ENCODE peak calls at places on chromosomes 6 and 20, in six cellular contexts. E, N, A, S, J and T are unnamed samples.

GRCh38 chr6:131740161-131740560 is 29.3 kb upstream of the CTAGE9 start:
- DNase-seq in E (no peak), N (no peak), A (no peak), S (peak), J (no peak), T (no peak)

GRCh38 chr20:53023717-53024116 is 51.6 kb downstream of the TSHZ2 start:
- DNase-seq in E (no peak), N (no peak), A (no peak), S (no peak), J (no peak), T (no peak)

GRCh38 chr6:33199687-33200233 is 705 bp downstream of the RXRB start:
- DNase-seq in E (peak), N (no peak), A (no peak), S (peak), J (peak), T (peak)

GRCh38 chr20:25586877-25587276 is 1.5 kb upstream of the NINL start:
- DNase-seq in E (no peak), N (no peak), A (no peak), S (peak), J (no peak), T (peak)

GRCh38 chr6:118495639-118496296 is 52.3 kb upstream of the PLN start:
- DNase-seq in E (no peak), N (no peak), A (no peak), S (peak), J (no peak), T (no peak)

GRCh38 chr6:11989376-11989775 is 22.7 kb upstream of the HIVEP1 start:
- DNase-seq in E (no peak), N (no peak), A (no peak), S (no peak), J (no peak), T (no peak)

GRCh38 chr6:132341646-132342045 is 59.6 kb downstream of the MOXD1 start:
- DNase-seq in E (no peak), N (no peak), A (no peak), S (no peak), J (no peak), T (no peak)

GRCh38 chr6:89610149-89610642 is 28.4 kb downstream of the LYRM2 start:
- DNase-seq in E (peak), N (peak), A (peak), S (peak), J (peak), T (peak)

GRCh38 chr20:20744170-20744725 is 31.8 kb upstream of the RALGAPA2 start:
- DNase-seq in E (no peak), N (no peak), A (no peak), S (no peak), J (no peak), T (peak)

GRCh38 chr20:3262566-3262965 is 23.6 kb upstream of the SLC4A11 start:
- DNase-seq in E (no peak), N (no peak), A (no peak), S (no peak), J (no peak), T (no peak)

GRCh38 chr6:139373928-139374356 is 506 bp downstream of the CITED2 start:
- DNase-seq in E (no peak), N (no peak), A (peak), S (no peak), J (no peak), T (no peak)

GRCh38 chr6:152635949-152636674 is 1.1 kb downstream of the SYNE1 start:
- DNase-seq in E (peak), N (no peak), A (no peak), S (no peak), J (peak), T (peak)

GRCh38 chr6:151349651-151350270 is 41.6 kb downstream of the ZBTB2 start:
- DNase-seq in E (no peak), N (no peak), A (no peak), S (no peak), J (no peak), T (no peak)

GRCh38 chr6:154457881-154458284 is 52.6 kb downstream of the CNKSR3 start:
- DNase-seq in E (no peak), N (no peak), A (no peak), S (peak), J (no peak), T (no peak)

GRCh38 chr6:78427386-78427785 is 440.0 kb upstream of the IRAK1BP1 start:
- DNase-seq in E (no peak), N (no peak), A (no peak), S (no peak), J (no peak), T (no peak)

GRCh38 chr20:43375586-43375985 is 82.1 kb upstream of the SRSF6 start:
- DNase-seq in E (no peak), N (no peak), A (no peak), S (no peak), J (no peak), T (no peak)

GRCh38 chr6:104956663-104957294 is at the start of gene LIN28B:
- DNase-seq in E (peak), N (no peak), A (no peak), S (no peak), J (no peak), T (peak)

GRCh38 chr6:21594427-21595264 is 1.1 kb downstream of the SOX4 start:
- DNase-seq in E (peak), N (peak), A (peak), S (peak), J (peak), T (peak)

GRCh38 chr6:57158658-57159057 is 13.5 kb upstream of the BAG2 start:
- DNase-seq in E (no peak), N (no peak), A (no peak), S (peak), J (no peak), T (no peak)

GRCh38 chr6:169849396-169849795 is 98.0 kb downstream of the ERMARD start:
- DNase-seq in E (no peak), N (no peak), A (no peak), S (no peak), J (peak), T (no peak)

GRCh38 chr20:10369723-10370090 is 64.3 kb downstream of the MKKS start:
- DNase-seq in E (no peak), N (no peak), A (no peak), S (peak), J (no peak), T (peak)

GRCh38 chr6:157974341-157974894 is 7.2 kb upstream of the SYNJ2 start:
- DNase-seq in E (peak), N (no peak), A (no peak), S (peak), J (peak), T (no peak)

GRCh38 chr6:105024803-105025202 is 67.9 kb downstream of the LIN28B start:
- DNase-seq in E (peak), N (no peak), A (no peak), S (no peak), J (no peak), T (no peak)

GRCh38 chr6:1336246-1336843 is 24.4 kb downstream of the FOXQ1 start:
- DNase-seq in E (peak), N (no peak), A (no peak), S (peak), J (peak), T (no peak)
- H3K27ac ChIP-seq in E (no peak), N (peak), A (no peak), S (peak), J (no peak), T (no peak)

GRCh38 chr6:111732390-111732789 is 126.7 kb upstream of the TRAF3IP2 start:
- DNase-seq in E (no peak), N (no peak), A (no peak), S (no peak), J (peak), T (no peak)

GRCh38 chr6:111736005-111736607 is 130.4 kb upstream of the TRAF3IP2 start:
- DNase-seq in E (no peak), N (no peak), A (no peak), S (no peak), J (peak), T (no peak)

GRCh38 chr6:111731404-111732195 is 125.9 kb upstream of the TRAF3IP2 start:
- DNase-seq in E (peak), N (no peak), A (no peak), S (no peak), J (peak), T (no peak)

GRCh38 chr6:111737065-111737521 is 131.4 kb upstream of the TRAF3IP2 start:
- DNase-seq in E (no peak), N (no peak), A (no peak), S (peak), J (no peak), T (no peak)

GRCh38 chr6:111734068-111734825 is 128.6 kb upstream of the TRAF3IP2 start:
- DNase-seq in E (no peak), N (no peak), A (no peak), S (no peak), J (peak), T (no peak)
- H3K27ac ChIP-seq in E (no peak), N (no peak), A (no peak), S (no peak), J (peak), T (no peak)

GRCh38 chr6:40998661-40999060 is 40.4 kb downstream of the UNC5CL start:
- DNase-seq in E (peak), N (no peak), A (no peak), S (no peak), J (no peak), T (no peak)
- H3K27ac ChIP-seq in E (peak), N (no peak), A (no peak), S (no peak), J (no peak), T (no peak)

DNA sequence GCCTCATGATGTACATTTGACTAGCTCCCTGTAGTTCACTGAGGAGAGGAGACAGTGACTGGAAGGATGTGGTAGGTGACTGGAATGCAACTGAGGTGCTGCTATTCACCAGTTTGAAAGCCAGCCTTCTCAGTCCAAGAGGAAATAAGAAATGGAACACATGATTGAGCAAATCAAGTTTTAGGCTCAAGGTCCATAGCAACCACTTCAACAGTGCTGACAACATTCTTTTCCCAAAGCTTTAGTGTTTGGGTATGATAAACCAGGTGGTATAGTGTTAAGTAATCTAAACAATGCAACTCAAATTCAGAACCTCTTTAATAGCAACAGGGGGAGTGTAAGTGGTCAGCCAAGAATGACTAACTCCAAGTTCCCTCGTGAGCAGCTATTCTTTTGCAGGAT is 9.2 kb downstream of the ZHX3 start:
- DNase-seq in E (peak), N (no peak), A (no peak), S (peak), J (no peak), T (no peak)
- H3K27ac ChIP-seq in E (no peak), N (no peak), A (peak), S (no peak), J (no peak), T (no peak)

DNA sequence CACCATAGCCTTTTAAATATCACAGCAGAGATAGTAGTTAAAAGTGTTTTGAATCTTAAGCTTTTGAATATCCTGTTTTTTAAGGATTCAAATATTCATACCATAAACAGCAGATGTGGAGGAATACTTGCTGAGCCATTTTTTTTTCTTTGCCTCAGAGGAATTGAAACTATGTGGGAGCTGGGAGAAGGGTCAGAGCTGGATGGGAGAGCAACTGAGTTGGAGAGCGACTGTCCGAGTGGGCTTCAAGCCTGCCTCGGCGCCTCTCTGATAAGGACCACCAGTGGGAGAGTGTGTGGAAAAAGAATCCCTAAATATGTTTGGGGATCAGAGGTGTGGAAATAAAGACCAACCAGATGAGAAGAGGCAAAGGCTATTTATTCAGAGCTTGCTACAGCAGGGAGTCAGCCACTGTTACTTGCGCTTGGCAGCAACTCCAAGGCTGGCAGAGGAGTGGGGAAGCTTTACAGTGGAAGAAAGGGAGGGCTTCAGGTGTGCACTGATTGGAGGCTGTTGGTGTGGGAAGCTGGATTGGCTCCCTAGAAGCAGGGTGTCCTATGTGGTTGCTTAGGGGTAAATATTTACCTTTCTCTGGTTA is 34.3 kb upstream of the MCUR1 start:
- DNase-seq in E (no peak), N (no peak), A (no peak), S (peak), J (no peak), T (no peak)
- H3K27ac ChIP-seq in E (no peak), N (no peak), A (no peak), S (no peak), J (no peak), T (no peak)

GRCh38 chr6:4563877-4564276 is 212.3 kb upstream of the CDYL start:
- DNase-seq in E (no peak), N (no peak), A (no peak), S (no peak), J (no peak), T (no peak)
- H3K27ac ChIP-seq in E (no peak), N (no peak), A (no peak), S (no peak), J (no peak), T (no peak)

DNA sequence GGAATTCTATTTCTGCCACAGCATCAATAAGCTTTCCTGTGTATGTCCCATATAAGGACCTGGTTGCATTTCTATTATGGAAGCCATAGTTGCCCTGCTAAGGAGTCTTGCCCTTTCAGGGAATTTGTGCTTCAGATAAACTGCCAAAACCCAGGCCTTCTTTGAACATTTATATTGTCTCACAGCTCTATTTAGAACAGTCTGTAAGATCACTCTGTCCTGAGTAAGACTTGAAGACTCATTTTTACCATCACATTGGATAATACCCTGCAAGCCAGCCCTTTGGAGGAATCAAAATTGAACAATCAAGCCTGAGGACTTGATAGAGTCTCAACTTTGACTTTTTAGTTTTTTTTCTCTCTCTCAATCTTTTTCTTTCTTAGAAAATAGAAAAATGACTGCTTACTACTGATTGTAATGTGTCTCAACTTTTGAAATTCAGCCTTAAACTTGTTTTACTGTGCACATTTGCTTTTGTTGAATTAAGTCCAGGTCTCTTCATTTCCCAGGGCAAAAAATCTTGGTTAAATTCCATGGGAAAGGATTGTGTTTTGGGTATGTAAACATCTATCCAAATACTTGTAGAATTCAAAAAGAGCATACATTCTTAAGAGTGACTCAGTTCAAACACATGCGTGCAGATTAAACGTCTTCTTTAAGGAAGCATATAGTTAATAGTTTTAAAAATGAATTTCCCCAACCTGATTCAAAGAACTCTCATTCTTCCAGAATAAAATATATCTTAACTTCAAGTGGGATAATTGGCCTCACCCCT is 91.2 kb downstream of the PLCB1 start:
- DNase-seq in E (no peak), N (no peak), A (no peak), S (peak), J (no peak), T (no peak)
- H3K27ac ChIP-seq in E (no peak), N (no peak), A (no peak), S (peak), J (no peak), T (no peak)

DNA sequence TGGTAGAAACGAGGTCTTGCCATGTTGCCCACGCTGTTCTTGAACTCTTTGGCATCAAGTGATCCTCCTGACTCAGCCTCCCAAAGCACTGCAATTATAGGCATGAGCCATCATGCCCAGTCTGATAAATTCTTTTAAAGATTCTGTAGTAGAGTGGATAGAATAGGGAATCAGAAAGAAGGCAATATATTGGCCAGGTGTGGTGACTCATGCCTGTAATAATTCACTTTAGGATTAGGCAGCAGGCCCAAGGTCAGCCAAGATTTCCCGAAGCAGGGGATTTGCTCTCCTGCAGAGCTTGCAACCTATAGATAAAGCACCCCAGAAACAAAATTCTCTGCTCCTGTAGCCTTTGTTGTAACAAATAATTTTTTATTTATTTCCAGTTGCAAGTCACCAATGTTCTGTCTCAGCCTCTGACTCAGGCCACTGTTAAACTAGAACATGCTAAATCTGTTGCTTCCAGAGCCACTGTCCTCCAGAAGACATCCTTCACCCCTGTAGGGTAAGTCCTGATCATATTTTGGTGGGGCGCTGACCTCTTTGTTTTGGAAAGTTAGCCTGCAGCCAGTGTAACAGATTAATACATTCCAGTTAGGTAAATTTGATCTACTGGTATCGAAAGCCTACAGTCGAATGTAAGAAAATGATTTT is 30.4 kb upstream of the MROH8 start:
- DNase-seq in E (no peak), N (no peak), A (no peak), S (peak), J (peak), T (no peak)
- H3K27ac ChIP-seq in E (no peak), N (no peak), A (no peak), S (no peak), J (no peak), T (no peak)

GRCh38 chr6:37018152-37019064 is 13.0 kb downstream of the FGD2 start:
- DNase-seq in E (peak), N (peak), A (peak), S (peak), J (peak), T (peak)
- H3K27ac ChIP-seq in E (no peak), N (no peak), A (peak), S (peak), J (no peak), T (no peak)